ENCODE peak calls at places on chromosomes 16 and 17, in five cellular contexts. R, N, A, P and B are unnamed samples. For H3K4me1, the result is how much of the 10 kb centered on the place peaks cover.

GRCh38 chr17:36602924-36603384 is 1.6 kb downstream of the MRM1 start:
- DNase-seq in R (peak), N (peak), A (peak), P (peak), B (no peak)

GRCh38 chr17:7191571-7192270 is 12.6 kb upstream of the ASGR1 start:
- DNase-seq in R (no peak), N (peak), A (no peak), P (peak), B (no peak)

GRCh38 chr17:20103454-20104448 is 94.6 kb downstream of the SPECC1 start:
- DNase-seq in R (peak), N (no peak), A (no peak), P (peak), B (no peak)

GRCh38 chr17:6097005-6097279 is 26.8 kb downstream of the WSCD1 start:
- DNase-seq in R (no peak), N (no peak), A (no peak), P (no peak), B (no peak)

GRCh38 chr17:80498242-80498919 is 22.0 kb upstream of the NPTX1 start:
- DNase-seq in R (peak), N (peak), A (peak), P (peak), B (no peak)

GRCh38 chr17:350706-351435 is 1.7 kb downstream of the RPH3AL start:
- DNase-seq in R (peak), N (peak), A (peak), P (peak), B (no peak)

GRCh38 chr17:80892019-80892855 is 99.4 kb upstream of the CHMP6 start:
- DNase-seq in R (peak), N (peak), A (peak), P (peak), B (no peak)

GRCh38 chr17:9115446-9116265 is 94.3 kb downstream of the NTN1 start:
- DNase-seq in R (peak), N (peak), A (peak), P (peak), B (peak)

GRCh38 chr17:53749178-53749577 is 73.5 kb upstream of the KIF2B start:
- DNase-seq in R (no peak), N (no peak), A (peak), P (no peak), B (no peak)

GRCh38 chr16:82993415-82993814 is 366.6 kb downstream of the CDH13 start:
- DNase-seq in R (no peak), N (no peak), A (no peak), P (no peak), B (no peak)

GRCh38 chr17:68456529-68457167 is 648 bp downstream of the WIPI1 start:
- DNase-seq in R (peak), N (peak), A (peak), P (peak), B (peak)

GRCh38 chr17:78535285-78536197 is 41.7 kb downstream of the DNAH17 start:
- DNase-seq in R (no peak), N (no peak), A (no peak), P (peak), B (no peak)

GRCh38 chr17:34125921-34126320 is 129.2 kb upstream of the CCL2 start:
- DNase-seq in R (no peak), N (no peak), A (no peak), P (no peak), B (no peak)

GRCh38 chr16:87956169-87956770 is 5.0 kb downstream of the BANP start:
- DNase-seq in R (peak), N (no peak), A (peak), P (peak), B (no peak)

GRCh38 chr16:7597677-7598076 is 265.0 kb downstream of the RBFOX1 start:
- DNase-seq in R (no peak), N (no peak), A (no peak), P (no peak), B (no peak)

GRCh38 chr17:83055911-83056582 is 23.4 kb upstream of the METRNL start:
- DNase-seq in R (peak), N (peak), A (peak), P (peak), B (no peak)

GRCh38 chr16:969508-970378 is 1.0 kb downstream of the LMF1 start:
- DNase-seq in R (peak), N (peak), A (peak), P (peak), B (no peak)
- H3K27ac ChIP-seq in R (peak), N (no peak), A (peak), P (no peak), B (no peak)

GRCh38 chr17:65030618-65031017 is 25.9 kb downstream of the GNA13 start:
- DNase-seq in R (no peak), N (no peak), A (no peak), P (no peak), B (no peak)

GRCh38 chr17:65025288-65025687 is 31.3 kb downstream of the GNA13 start:
- DNase-seq in R (no peak), N (no peak), A (no peak), P (no peak), B (no peak)

GRCh38 chr17:65028537-65028843 is 28.1 kb downstream of the GNA13 start:
- DNase-seq in R (no peak), N (no peak), A (no peak), P (no peak), B (no peak)

GRCh38 chr17:65029605-65030308 is 26.8 kb downstream of the GNA13 start:
- DNase-seq in R (no peak), N (no peak), A (no peak), P (no peak), B (no peak)

GRCh38 chr17:65027305-65027704 is 29.2 kb downstream of the GNA13 start:
- DNase-seq in R (no peak), N (no peak), A (peak), P (no peak), B (no peak)
- H3K4me1 ChIP-seq in R (under half), N (under half), A (under half), P (under half), B (under half)

GRCh38 chr16:70251651-70252354 is at the start of gene EXOSC6:
- DNase-seq in R (peak), N (peak), A (peak), P (peak), B (peak)
- H3K27ac ChIP-seq in R (peak), N (peak), A (peak), P (peak), B (no peak)

DNA sequence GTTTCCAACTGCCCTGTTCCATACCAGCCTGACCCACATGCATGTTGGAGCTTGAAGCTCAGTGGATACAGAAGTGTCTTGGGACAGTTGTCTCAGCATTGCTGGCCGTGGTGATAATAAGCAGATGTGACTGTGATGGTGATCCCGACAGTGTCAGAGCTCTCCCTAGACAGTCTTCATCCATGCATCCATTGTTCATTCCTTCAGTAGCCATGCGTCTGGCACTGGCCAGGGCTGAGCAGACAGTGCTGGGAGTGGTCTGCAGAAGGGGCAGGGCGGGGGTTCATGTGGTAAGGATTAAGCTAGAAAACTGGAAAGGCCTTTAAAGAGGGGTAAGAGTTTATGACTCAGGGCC is 68.1 kb downstream of the GNAO1 start:
- DNase-seq in R (no peak), N (no peak), A (no peak), P (no peak), B (no peak)
- H3K4me1 ChIP-seq in R (under half), N (under half), A (under half), P (under half), B (under half)

GRCh38 chr17:3886776-3887175 is 6.1 kb downstream of the CAMKK1 start:
- DNase-seq in R (peak), N (peak), A (no peak), P (peak), B (no peak)
- H3K27ac ChIP-seq in R (peak), N (no peak), A (no peak), P (no peak), B (no peak)

DNA sequence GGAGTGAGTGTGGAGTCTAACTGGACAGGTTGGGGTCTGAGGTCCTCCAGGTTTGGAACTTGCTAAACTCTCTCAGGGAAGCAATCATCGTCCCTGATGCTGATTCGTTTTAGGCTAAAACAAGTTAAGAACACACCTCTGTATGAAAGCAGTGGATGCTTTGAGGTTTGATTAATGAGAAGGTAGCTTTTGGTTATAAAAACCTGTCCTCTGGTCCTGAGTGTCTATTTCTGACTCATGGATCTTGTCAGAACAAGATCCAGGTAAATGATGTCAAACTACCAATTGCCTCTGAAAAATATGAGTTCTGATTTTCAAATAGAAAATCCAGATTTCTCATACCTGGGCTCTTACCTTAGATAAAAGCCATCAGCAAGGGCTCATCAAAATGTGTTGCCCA is 23.0 kb downstream of the KRT23 start:
- DNase-seq in R (no peak), N (no peak), A (no peak), P (no peak), B (no peak)
- H3K4me1 ChIP-seq in R (under half), N (under half), A (under half), P (under half), B (under half)

DNA sequence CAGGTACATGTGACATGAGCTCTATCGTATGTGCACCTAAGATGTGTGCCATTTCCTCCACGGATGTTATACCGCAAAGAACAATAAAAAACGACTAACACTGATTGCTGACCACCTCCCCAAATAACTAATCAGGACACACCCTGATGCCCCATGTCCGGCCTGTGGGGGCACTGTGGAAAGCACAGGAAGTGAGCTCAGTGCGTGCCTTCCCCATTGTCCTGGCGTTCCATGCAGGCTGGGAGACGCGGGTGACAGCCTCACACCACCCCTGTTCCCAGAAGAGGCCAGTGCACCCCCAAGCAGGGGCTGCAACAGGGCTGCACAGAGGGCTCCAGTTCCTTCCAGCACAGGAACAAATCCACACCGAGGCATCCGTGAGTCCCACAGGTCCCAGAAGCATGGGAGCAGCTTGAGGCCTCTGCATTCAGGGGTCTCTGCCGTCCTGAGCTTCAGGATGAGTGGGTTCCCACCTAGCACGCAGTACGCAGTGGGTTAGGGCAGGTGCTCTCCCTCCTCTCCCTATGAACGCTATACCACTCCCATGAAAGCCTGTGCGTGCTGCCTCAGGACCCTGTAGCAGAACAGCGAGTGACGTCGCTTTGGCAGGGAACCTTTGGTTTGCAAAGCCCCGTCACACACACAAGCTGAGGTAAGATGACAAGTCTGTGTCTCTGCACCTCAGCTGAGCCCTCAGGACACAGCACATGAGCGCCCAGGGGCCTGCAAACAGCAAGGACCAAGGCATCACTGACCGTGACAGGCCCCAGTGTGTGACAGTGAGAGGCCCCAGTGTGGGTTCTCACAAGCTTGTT is 117.7 kb downstream of the ZNF778 start:
- DNase-seq in R (no peak), N (no peak), A (no peak), P (peak), B (no peak)
- H3K27ac ChIP-seq in R (peak), N (no peak), A (peak), P (peak), B (no peak)